ENCODE peak calls at places on chromosomes 2 and 18, in seven cellular contexts. F is GM23248, Q is tibial artery, H is neuronal stem cell, E is aorta, P is cardiac muscle cell, T is A549. Z is an unnamed sample.

GRCh38 chr18:13175266-13175665 is 43.3 kb upstream of the LDLRAD4 start:
- DNase-seq in F (no peak), Q (no peak), H (no peak), E (no peak), P (no peak), T (no peak), Z (no peak)

GRCh38 chr2:180676520-180676919 is 303.9 kb upstream of the UBE2E3 start:
- DNase-seq in F (peak), Q (no peak), H (no peak), E (no peak), P (no peak), T (no peak), Z (no peak)

GRCh38 chr2:219495531-219496122 is 3.1 kb upstream of the GMPPA start:
- DNase-seq in F (peak), Q (peak), H (peak), E (no peak), P (peak), T (peak), Z (peak)

GRCh38 chr2:228180126-228181097 is 1.1 kb downstream of the SPHKAP start:
- DNase-seq in F (peak), Q (no peak), H (peak), E (no peak), P (peak), T (no peak), Z (no peak)

GRCh38 chr18:48947583-48947982 is 3.2 kb downstream of the SMAD7 start:
- DNase-seq in F (peak), Q (no peak), H (no peak), E (peak), P (no peak), T (no peak), Z (no peak)

GRCh38 chr18:32439802-32440201 is 30.9 kb downstream of the GAREM1 start:
- DNase-seq in F (no peak), Q (no peak), H (no peak), E (no peak), P (no peak), T (peak), Z (no peak)

GRCh38 chr2:127052771-127053691 is 53.9 kb downstream of the BIN1 start:
- DNase-seq in F (no peak), Q (no peak), H (no peak), E (peak), P (no peak), T (no peak), Z (no peak)

GRCh38 chr2:207330912-207331311 is 165.2 kb upstream of the KLF7 start:
- DNase-seq in F (peak), Q (no peak), H (no peak), E (no peak), P (no peak), T (peak), Z (peak)

GRCh38 chr2:174005801-174006419 is 40.7 kb upstream of the SP3 start:
- DNase-seq in F (no peak), Q (no peak), H (no peak), E (no peak), P (no peak), T (no peak), Z (no peak)

GRCh38 chr18:25786778-25787177 is 303.6 kb downstream of the SS18 start:
- DNase-seq in F (peak), Q (no peak), H (no peak), E (no peak), P (no peak), T (no peak), Z (peak)

GRCh38 chr2:142825861-142826260 is 51.6 kb upstream of the KYNU start:
- DNase-seq in F (peak), Q (no peak), H (no peak), E (no peak), P (no peak), T (no peak), Z (no peak)

GRCh38 chr2:195531754-195532153 is 125.3 kb upstream of the SLC39A10 start:
- DNase-seq in F (peak), Q (no peak), H (no peak), E (no peak), P (no peak), T (no peak), Z (no peak)

GRCh38 chr2:162233197-162233596 is 10.0 kb downstream of the FAP start:
- DNase-seq in F (peak), Q (no peak), H (no peak), E (no peak), P (no peak), T (no peak), Z (peak)

GRCh38 chr2:204453730-204454167 is 91.5 kb upstream of the PARD3B start:
- DNase-seq in F (peak), Q (peak), H (no peak), E (peak), P (peak), T (peak), Z (peak)
- H3K27ac ChIP-seq in F (no peak), Q (peak), H (peak), E (peak), P (peak), T (peak), Z (peak)

GRCh38 chr2:48434101-48434500 is 95.9 kb upstream of the STON1 start:
- DNase-seq in F (no peak), Q (no peak), H (no peak), E (no peak), P (no peak), T (no peak), Z (no peak)
- H3K27ac ChIP-seq in F (no peak), Q (no peak), H (no peak), E (no peak), P (no peak), T (no peak), Z (no peak)

GRCh38 chr2:190626656-190627055 is 22.2 kb upstream of the NAB1 start:
- DNase-seq in F (peak), Q (no peak), H (no peak), E (no peak), P (no peak), T (no peak), Z (no peak)

GRCh38 chr2:190634381-190634780 is 14.5 kb upstream of the NAB1 start:
- DNase-seq in F (peak), Q (no peak), H (no peak), E (no peak), P (no peak), T (no peak), Z (no peak)

GRCh38 chr2:190625691-190626090 is 23.2 kb upstream of the NAB1 start:
- DNase-seq in F (no peak), Q (no peak), H (no peak), E (no peak), P (no peak), T (no peak), Z (no peak)

GRCh38 chr2:190627881-190628412 is 20.9 kb upstream of the NAB1 start:
- DNase-seq in F (peak), Q (peak), H (no peak), E (peak), P (no peak), T (no peak), Z (no peak)

GRCh38 chr2:190628651-190629378 is 20.1 kb upstream of the NAB1 start:
- DNase-seq in F (no peak), Q (no peak), H (no peak), E (no peak), P (no peak), T (no peak), Z (no peak)
- H3K27ac ChIP-seq in F (no peak), Q (peak), H (no peak), E (peak), P (no peak), T (peak), Z (no peak)

DNA sequence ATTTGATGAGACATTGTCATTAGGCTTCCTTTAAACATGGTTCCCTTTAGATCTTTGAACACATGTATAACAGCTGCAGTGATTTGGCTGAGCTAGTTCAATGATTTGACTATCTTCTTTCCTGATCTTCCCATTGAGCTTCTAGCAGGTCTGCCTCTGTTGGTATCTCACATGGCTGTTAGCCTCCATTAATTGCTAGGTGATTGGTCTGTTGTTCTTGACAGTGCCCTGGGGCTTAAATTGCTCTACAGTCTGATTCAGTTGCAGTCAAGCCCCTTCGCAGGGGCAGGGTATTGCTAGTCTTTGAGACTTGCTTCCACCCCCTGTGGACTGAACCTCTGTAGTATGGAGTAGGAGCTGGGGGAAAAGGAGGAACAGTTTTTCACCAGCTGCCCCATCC is 24.1 kb downstream of the SKA1 start:
- DNase-seq in F (no peak), Q (no peak), H (no peak), E (no peak), P (no peak), T (no peak), Z (no peak)
- H3K27ac ChIP-seq in F (no peak), Q (no peak), H (no peak), E (no peak), P (no peak), T (no peak), Z (no peak)

DNA sequence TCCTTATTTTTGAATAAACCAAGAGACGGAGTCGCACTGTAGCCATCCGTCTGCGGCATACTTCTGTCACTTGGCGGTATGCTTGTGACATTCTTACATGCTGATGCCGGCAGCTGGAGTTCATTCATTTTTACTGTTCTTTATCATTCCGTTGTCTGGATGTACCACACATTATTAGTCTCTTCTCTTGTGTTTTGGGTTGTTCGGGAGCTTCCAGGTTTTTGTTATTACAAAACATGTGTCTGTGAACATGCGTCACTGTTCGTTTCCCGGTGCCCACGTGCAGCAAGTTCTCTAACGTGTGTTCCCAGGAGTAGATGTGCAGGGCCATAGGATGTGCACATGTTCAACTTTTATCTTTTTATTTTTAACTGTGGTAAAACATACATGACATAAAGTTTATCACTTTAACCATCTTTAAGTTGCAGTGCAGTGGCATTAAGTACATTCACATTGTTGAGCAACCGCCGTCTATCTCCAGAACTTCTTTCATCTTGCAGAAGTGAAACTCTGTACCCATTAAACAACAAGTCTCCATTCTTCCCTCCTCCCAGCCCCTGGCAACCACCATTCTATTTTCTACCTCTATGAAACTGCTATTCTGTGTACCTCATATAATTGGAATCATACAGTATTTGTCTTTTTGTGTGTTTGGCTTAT is 40.1 kb downstream of the MTCL1 start:
- DNase-seq in F (peak), Q (no peak), H (no peak), E (no peak), P (no peak), T (no peak), Z (no peak)
- H3K27ac ChIP-seq in F (peak), Q (no peak), H (no peak), E (no peak), P (no peak), T (peak), Z (no peak)